ENCODE peak calls at places on chromosomes 6 and 20, in nine cellular contexts. One of them, this sample, is unnamed.

GRCh38 chr6:166235666-166236292 is 68.1 kb upstream of the TBXT start:
- DNase-seq in small intestine: no peak
- DNase-seq in epithelial cell of esophagus: no peak
- DNase-seq in choroid plexus epithelial cell: no peak
- DNase-seq in GM04503: no peak
- DNase-seq in COR-L47: no peak
- DNase-seq in activated T-cell treated with anti-CD3 and anti-CD28 coated beads for 1 hour: no peak
- DNase-seq in cerebellum: no peak
- DNase-seq in H54: no peak
- DNase-seq in this sample: no peak

GRCh38 chr6:41306187-41306854 is 19.8 kb upstream of the TREM1 start:
- DNase-seq in small intestine: peak; percentile 65
- DNase-seq in epithelial cell of esophagus: peak; percentile 71
- DNase-seq in choroid plexus epithelial cell: peak; percentile 74
- DNase-seq in GM04503: no peak
- DNase-seq in COR-L47: peak; percentile 67
- DNase-seq in activated T-cell treated with anti-CD3 and anti-CD28 coated beads for 1 hour: peak; percentile 18
- DNase-seq in cerebellum: peak; percentile 41
- DNase-seq in H54: no peak
- DNase-seq in this sample: peak; percentile 70

GRCh38 chr20:57008217-57008616 is 258.2 kb downstream of the BMP7 start:
- DNase-seq in small intestine: no peak
- DNase-seq in epithelial cell of esophagus: peak; percentile 9
- DNase-seq in choroid plexus epithelial cell: no peak
- DNase-seq in GM04503: no peak
- DNase-seq in COR-L47: no peak
- DNase-seq in activated T-cell treated with anti-CD3 and anti-CD28 coated beads for 1 hour: no peak
- DNase-seq in cerebellum: no peak
- DNase-seq in H54: no peak
- DNase-seq in this sample: no peak

GRCh38 chr6:108760158-108761050 is 87.8 kb upstream of the ARMC2 start:
- DNase-seq in small intestine: no peak
- DNase-seq in epithelial cell of esophagus: no peak
- DNase-seq in choroid plexus epithelial cell: peak; percentile 39
- DNase-seq in GM04503: no peak
- DNase-seq in COR-L47: peak; percentile 9
- DNase-seq in activated T-cell treated with anti-CD3 and anti-CD28 coated beads for 1 hour: no peak
- DNase-seq in cerebellum: no peak
- DNase-seq in H54: no peak
- DNase-seq in this sample: no peak

GRCh38 chr6:154624038-154624599 is 109.1 kb upstream of the SCAF8 start:
- DNase-seq in small intestine: no peak
- DNase-seq in epithelial cell of esophagus: no peak
- DNase-seq in choroid plexus epithelial cell: no peak
- DNase-seq in GM04503: no peak
- DNase-seq in COR-L47: no peak
- DNase-seq in activated T-cell treated with anti-CD3 and anti-CD28 coated beads for 1 hour: no peak
- DNase-seq in cerebellum: no peak
- DNase-seq in H54: no peak
- DNase-seq in this sample: no peak

GRCh38 chr6:20978176-20978614 is 443.9 kb downstream of the CDKAL1 start:
- DNase-seq in small intestine: no peak
- DNase-seq in epithelial cell of esophagus: no peak
- DNase-seq in choroid plexus epithelial cell: peak; percentile 71
- DNase-seq in GM04503: peak; percentile 36
- DNase-seq in COR-L47: no peak
- DNase-seq in activated T-cell treated with anti-CD3 and anti-CD28 coated beads for 1 hour: no peak
- DNase-seq in cerebellum: no peak
- DNase-seq in H54: no peak
- DNase-seq in this sample: no peak

GRCh38 chr6:152309006-152309405 is 328.2 kb downstream of the SYNE1 start:
- DNase-seq in small intestine: no peak
- DNase-seq in epithelial cell of esophagus: no peak
- DNase-seq in choroid plexus epithelial cell: no peak
- DNase-seq in GM04503: no peak
- DNase-seq in COR-L47: no peak
- DNase-seq in activated T-cell treated with anti-CD3 and anti-CD28 coated beads for 1 hour: no peak
- DNase-seq in cerebellum: no peak
- DNase-seq in H54: no peak
- DNase-seq in this sample: no peak

GRCh38 chr6:166952567-166953464 is 3.5 kb downstream of the RNASET2 start:
- DNase-seq in small intestine: no peak
- DNase-seq in epithelial cell of esophagus: no peak
- DNase-seq in choroid plexus epithelial cell: no peak
- DNase-seq in GM04503: no peak
- DNase-seq in COR-L47: no peak
- DNase-seq in activated T-cell treated with anti-CD3 and anti-CD28 coated beads for 1 hour: no peak
- DNase-seq in cerebellum: no peak
- DNase-seq in H54: no peak
- DNase-seq in this sample: no peak

GRCh38 chr20:61850926-61851900 is 214.5 kb downstream of the TAF4 start:
- DNase-seq in small intestine: no peak
- DNase-seq in epithelial cell of esophagus: no peak
- DNase-seq in choroid plexus epithelial cell: no peak
- DNase-seq in GM04503: no peak
- DNase-seq in COR-L47: no peak
- DNase-seq in activated T-cell treated with anti-CD3 and anti-CD28 coated beads for 1 hour: no peak
- DNase-seq in cerebellum: no peak
- DNase-seq in H54: no peak
- DNase-seq in this sample: no peak

GRCh38 chr20:45408646-45409213 is 641 bp downstream of the DBNDD2 start:
- DNase-seq in small intestine: no peak
- DNase-seq in epithelial cell of esophagus: no peak
- DNase-seq in choroid plexus epithelial cell: no peak
- DNase-seq in GM04503: no peak
- DNase-seq in COR-L47: no peak
- DNase-seq in activated T-cell treated with anti-CD3 and anti-CD28 coated beads for 1 hour: no peak
- DNase-seq in cerebellum: no peak
- DNase-seq in H54: no peak
- DNase-seq in this sample: no peak

GRCh38 chr6:25410102-25410501 is 130.9 kb downstream of the CARMIL1 start:
- DNase-seq in small intestine: peak; percentile 62
- DNase-seq in epithelial cell of esophagus: no peak
- DNase-seq in choroid plexus epithelial cell: no peak
- DNase-seq in GM04503: no peak
- DNase-seq in COR-L47: no peak
- DNase-seq in activated T-cell treated with anti-CD3 and anti-CD28 coated beads for 1 hour: no peak
- DNase-seq in cerebellum: no peak
- DNase-seq in H54: no peak
- DNase-seq in this sample: no peak

GRCh38 chr6:15539722-15540270 is 123.0 kb downstream of the DTNBP1 start:
- DNase-seq in small intestine: no peak
- DNase-seq in epithelial cell of esophagus: peak; percentile 42
- DNase-seq in choroid plexus epithelial cell: no peak
- DNase-seq in GM04503: no peak
- DNase-seq in COR-L47: no peak
- DNase-seq in activated T-cell treated with anti-CD3 and anti-CD28 coated beads for 1 hour: no peak
- DNase-seq in cerebellum: no peak
- DNase-seq in H54: no peak
- DNase-seq in this sample: no peak

GRCh38 chr6:39891353-39891752 is 42.9 kb downstream of the MOCS1 start:
- DNase-seq in small intestine: no peak
- DNase-seq in epithelial cell of esophagus: no peak
- DNase-seq in choroid plexus epithelial cell: no peak
- DNase-seq in GM04503: no peak
- DNase-seq in COR-L47: no peak
- DNase-seq in activated T-cell treated with anti-CD3 and anti-CD28 coated beads for 1 hour: no peak
- DNase-seq in cerebellum: no peak
- DNase-seq in H54: no peak
- DNase-seq in this sample: no peak

GRCh38 chr6:148263010-148263409 is 79.6 kb upstream of the SASH1 start:
- DNase-seq in small intestine: no peak
- DNase-seq in epithelial cell of esophagus: peak; percentile 93
- DNase-seq in choroid plexus epithelial cell: peak; percentile 14
- DNase-seq in GM04503: no peak
- DNase-seq in COR-L47: no peak
- DNase-seq in activated T-cell treated with anti-CD3 and anti-CD28 coated beads for 1 hour: no peak
- DNase-seq in cerebellum: no peak
- DNase-seq in H54: no peak
- DNase-seq in this sample: no peak

GRCh38 chr20:63022501-63022900 is 15.7 kb upstream of the BHLHE23 start:
- DNase-seq in small intestine: no peak
- DNase-seq in epithelial cell of esophagus: no peak
- DNase-seq in choroid plexus epithelial cell: no peak
- DNase-seq in GM04503: no peak
- DNase-seq in COR-L47: no peak
- DNase-seq in activated T-cell treated with anti-CD3 and anti-CD28 coated beads for 1 hour: no peak
- DNase-seq in cerebellum: no peak
- DNase-seq in H54: no peak
- DNase-seq in this sample: no peak

GRCh38 chr20:371755-372542 is 8.6 kb upstream of the TRIB3 start:
- DNase-seq in small intestine: peak; percentile 29
- DNase-seq in epithelial cell of esophagus: peak; percentile 80
- DNase-seq in choroid plexus epithelial cell: peak; percentile 90
- DNase-seq in GM04503: peak; percentile 68
- DNase-seq in COR-L47: no peak
- DNase-seq in activated T-cell treated with anti-CD3 and anti-CD28 coated beads for 1 hour: no peak
- DNase-seq in cerebellum: no peak
- DNase-seq in H54: peak; percentile 73
- DNase-seq in this sample: peak; percentile 99

GRCh38 chr6:88663801-88664200 is 299.6 kb downstream of the RNGTT start:
- DNase-seq in small intestine: no peak
- DNase-seq in epithelial cell of esophagus: no peak
- DNase-seq in choroid plexus epithelial cell: no peak
- DNase-seq in GM04503: no peak
- DNase-seq in COR-L47: no peak
- DNase-seq in activated T-cell treated with anti-CD3 and anti-CD28 coated beads for 1 hour: no peak
- DNase-seq in cerebellum: no peak
- DNase-seq in H54: no peak
- DNase-seq in this sample: no peak

GRCh38 chr6:41536884-41537347 is 9.3 kb upstream of the FOXP4 start:
- DNase-seq in small intestine: peak; percentile 82
- DNase-seq in epithelial cell of esophagus: peak; percentile 87
- DNase-seq in choroid plexus epithelial cell: no peak
- DNase-seq in GM04503: no peak
- DNase-seq in COR-L47: peak; percentile 94
- DNase-seq in activated T-cell treated with anti-CD3 and anti-CD28 coated beads for 1 hour: no peak
- DNase-seq in cerebellum: peak; percentile 17
- DNase-seq in H54: no peak
- DNase-seq in this sample: no peak

GRCh38 chr6:143962644-143962929 is 45.5 kb downstream of the PLAGL1 start:
- DNase-seq in small intestine: no peak
- DNase-seq in epithelial cell of esophagus: peak; percentile 39
- DNase-seq in choroid plexus epithelial cell: peak; percentile 64
- DNase-seq in GM04503: peak; percentile 47
- DNase-seq in COR-L47: no peak
- DNase-seq in activated T-cell treated with anti-CD3 and anti-CD28 coated beads for 1 hour: no peak
- DNase-seq in cerebellum: no peak
- DNase-seq in H54: no peak
- DNase-seq in this sample: no peak

GRCh38 chr6:158954778-158955177 is 45.2 kb downstream of the RSPH3 start:
- DNase-seq in small intestine: no peak
- DNase-seq in epithelial cell of esophagus: peak; percentile 21
- DNase-seq in choroid plexus epithelial cell: no peak
- DNase-seq in GM04503: no peak
- DNase-seq in COR-L47: no peak
- DNase-seq in activated T-cell treated with anti-CD3 and anti-CD28 coated beads for 1 hour: no peak
- DNase-seq in cerebellum: no peak
- DNase-seq in H54: no peak
- DNase-seq in this sample: no peak

GRCh38 chr20:17928211-17928611 is 40.4 kb downstream of the SNX5 start:
- DNase-seq in small intestine: no peak
- DNase-seq in epithelial cell of esophagus: no peak
- DNase-seq in choroid plexus epithelial cell: no peak
- DNase-seq in GM04503: no peak
- DNase-seq in COR-L47: no peak
- DNase-seq in activated T-cell treated with anti-CD3 and anti-CD28 coated beads for 1 hour: no peak
- DNase-seq in cerebellum: no peak
- DNase-seq in H54: no peak
- DNase-seq in this sample: no peak

GRCh38 chr6:169426611-169427010 is 173.0 kb upstream of the THBS2 start:
- DNase-seq in small intestine: no peak
- DNase-seq in epithelial cell of esophagus: no peak
- DNase-seq in choroid plexus epithelial cell: no peak
- DNase-seq in GM04503: no peak
- DNase-seq in COR-L47: no peak
- DNase-seq in activated T-cell treated with anti-CD3 and anti-CD28 coated beads for 1 hour: no peak
- DNase-seq in cerebellum: no peak
- DNase-seq in H54: no peak
- DNase-seq in this sample: no peak

GRCh38 chr20:60254901-60255411 is 296.7 kb downstream of the CDH26 start:
- DNase-seq in small intestine: no peak
- DNase-seq in epithelial cell of esophagus: peak; percentile 19
- DNase-seq in choroid plexus epithelial cell: peak; percentile 5
- DNase-seq in GM04503: peak; percentile 37
- DNase-seq in COR-L47: peak; percentile 56
- DNase-seq in activated T-cell treated with anti-CD3 and anti-CD28 coated beads for 1 hour: no peak
- DNase-seq in cerebellum: no peak
- DNase-seq in H54: peak; percentile 62
- DNase-seq in this sample: no peak